ENCODE peak calls at places on chromosomes 4 and X, in ten cellular contexts. One of them, this sample, is unnamed.

GRCh38 chr4:7781361-7781760 is 158.3 kb downstream of the AFAP1 start:
- DNase-seq in AG20443: peak; percentile 61
- DNase-seq in progenitor cell of endocrine pancreas: no peak
- DNase-seq in amygdala: no peak
- DNase-seq in adipocyte: peak; percentile 35
- DNase-seq in H4: no peak
- DNase-seq in HS-27A: no peak
- DNase-seq in trophoblast cell: no peak
- DNase-seq in central memory CD4-positive, alpha-beta T cell: no peak
- DNase-seq in activated naive CD8-positive, alpha-beta T cell treated with anti-CD3 and anti-CD28 coated beads, Interleukin-2, amount 50 U/mL, for 24 hours: no peak
- DNase-seq in this sample: no peak

GRCh38 chrX:120769576-120770341 is 105.9 kb downstream of the CT47B1 start:
- DNase-seq in adipocyte: peak; percentile 80
- DNase-seq in progenitor cell of endocrine pancreas: no peak
- DNase-seq in H4: peak; percentile 83
- DNase-seq in amygdala: no peak
- DNase-seq in HS-27A: no peak
- DNase-seq in central memory CD4-positive, alpha-beta T cell: no peak
- DNase-seq in activated naive CD8-positive, alpha-beta T cell treated with anti-CD3 and anti-CD28 coated beads, Interleukin-2, amount 50 U/mL, for 24 hours: no peak
- DNase-seq in AG20443: peak; percentile 29
- DNase-seq in trophoblast cell: peak; percentile 80
- DNase-seq in this sample: no peak

GRCh38 chrX:48493890-48494364 is 14.9 kb upstream of the PORCN start:
- DNase-seq in H4: no peak
- DNase-seq in central memory CD4-positive, alpha-beta T cell: no peak
- DNase-seq in HS-27A: no peak
- DNase-seq in adipocyte: peak; percentile 22
- DNase-seq in trophoblast cell: peak; percentile 72
- DNase-seq in amygdala: peak; percentile 24
- DNase-seq in AG20443: peak; percentile 52
- DNase-seq in activated naive CD8-positive, alpha-beta T cell treated with anti-CD3 and anti-CD28 coated beads, Interleukin-2, amount 50 U/mL, for 24 hours: peak; percentile 18
- DNase-seq in progenitor cell of endocrine pancreas: no peak
- DNase-seq in this sample: no peak

GRCh38 chr4:189385098-189385497 is 555.6 kb upstream of the FRG1 start:
- DNase-seq in AG20443: no peak
- DNase-seq in H4: no peak
- DNase-seq in central memory CD4-positive, alpha-beta T cell: no peak
- DNase-seq in trophoblast cell: no peak
- DNase-seq in adipocyte: no peak
- DNase-seq in activated naive CD8-positive, alpha-beta T cell treated with anti-CD3 and anti-CD28 coated beads, Interleukin-2, amount 50 U/mL, for 24 hours: no peak
- DNase-seq in amygdala: no peak
- DNase-seq in progenitor cell of endocrine pancreas: no peak
- DNase-seq in HS-27A: no peak
- DNase-seq in this sample: no peak

GRCh38 chr4:150580244-150580643 is 1.7 kb upstream of the MAB21L2 start:
- DNase-seq in AG20443: no peak
- DNase-seq in H4: no peak
- DNase-seq in amygdala: no peak
- DNase-seq in adipocyte: peak; percentile 54
- DNase-seq in trophoblast cell: no peak
- DNase-seq in HS-27A: no peak
- DNase-seq in progenitor cell of endocrine pancreas: no peak
- DNase-seq in central memory CD4-positive, alpha-beta T cell: no peak
- DNase-seq in activated naive CD8-positive, alpha-beta T cell treated with anti-CD3 and anti-CD28 coated beads, Interleukin-2, amount 50 U/mL, for 24 hours: no peak
- DNase-seq in this sample: no peak

GRCh38 chr4:22190855-22191254 is 242.3 kb upstream of the KCNIP4 start:
- DNase-seq in trophoblast cell: no peak
- DNase-seq in HS-27A: peak; percentile 89
- DNase-seq in adipocyte: peak; percentile 61
- DNase-seq in central memory CD4-positive, alpha-beta T cell: no peak
- DNase-seq in progenitor cell of endocrine pancreas: no peak
- DNase-seq in H4: peak; percentile 78
- DNase-seq in activated naive CD8-positive, alpha-beta T cell treated with anti-CD3 and anti-CD28 coated beads, Interleukin-2, amount 50 U/mL, for 24 hours: no peak
- DNase-seq in AG20443: peak; percentile 37
- DNase-seq in amygdala: no peak
- DNase-seq in this sample: no peak

GRCh38 chr4:74420863-74421262 is 24.1 kb upstream of the AREG start:
- DNase-seq in adipocyte: no peak
- DNase-seq in HS-27A: no peak
- DNase-seq in amygdala: no peak
- DNase-seq in activated naive CD8-positive, alpha-beta T cell treated with anti-CD3 and anti-CD28 coated beads, Interleukin-2, amount 50 U/mL, for 24 hours: no peak
- DNase-seq in progenitor cell of endocrine pancreas: no peak
- DNase-seq in H4: no peak
- DNase-seq in central memory CD4-positive, alpha-beta T cell: no peak
- DNase-seq in AG20443: no peak
- DNase-seq in trophoblast cell: no peak
- DNase-seq in this sample: no peak

GRCh38 chr4:85873566-85873965 is 398.6 kb downstream of the ARHGAP24 start:
- DNase-seq in H4: no peak
- DNase-seq in AG20443: no peak
- DNase-seq in trophoblast cell: no peak
- DNase-seq in activated naive CD8-positive, alpha-beta T cell treated with anti-CD3 and anti-CD28 coated beads, Interleukin-2, amount 50 U/mL, for 24 hours: no peak
- DNase-seq in HS-27A: no peak
- DNase-seq in central memory CD4-positive, alpha-beta T cell: no peak
- DNase-seq in adipocyte: no peak
- DNase-seq in amygdala: no peak
- DNase-seq in progenitor cell of endocrine pancreas: no peak
- DNase-seq in this sample: no peak

This sample was measured in T-helper 22 cell.